ENCODE peak calls at places on chromosome 1, in six cellular contexts. Z is Calu3; M is NCI-H146; D is Peyer's patch; W is stimulated activated naive CD4-positive, alpha-beta T cell; F is fibroblast of lung. A is an unnamed sample.

GRCh38 chr1:48021792-48022191 is 24.6 kb upstream of the TRABD2B start:
- DNase-seq in M (no peak), Z (no peak), W (no peak), F (no peak), D (no peak), A (no peak)

GRCh38 chr1:155005076-155005971 is 2.7 kb downstream of the ZBTB7B start:
- DNase-seq in D (peak), M (no peak), W (peak), F (peak), Z (no peak), A (no peak)

GRCh38 chr1:23628951-23629387 is 62.6 kb upstream of the RPL11 start:
- DNase-seq in D (no peak), W (no peak), Z (no peak), M (no peak), F (no peak), A (no peak)

GRCh38 chr1:186239211-186239610 is 135.8 kb downstream of the TPR start:
- DNase-seq in W (no peak), D (no peak), F (peak), M (no peak), Z (no peak), A (no peak)

GRCh38 chr1:243742814-243743213 is 107.2 kb downstream of the AKT3 start:
- DNase-seq in D (no peak), M (no peak), W (no peak), F (peak), Z (no peak), A (no peak)

GRCh38 chr1:211335507-211336157 is 9.0 kb downstream of the TRAF5 start:
- DNase-seq in F (no peak), W (no peak), Z (no peak), D (peak), M (peak), A (no peak)

GRCh38 chr1:58816072-58816746 is 32.4 kb upstream of the JUN start:
- DNase-seq in Z (peak), F (peak), W (peak), M (peak), D (peak), A (no peak)

GRCh38 chr1:151539321-151540020 is 638 bp upstream of the TUFT1 start:
- DNase-seq in D (peak), M (peak), F (peak), Z (peak), W (peak), A (no peak)

GRCh38 chr1:73947009-73947408 is 251.0 kb downstream of the LRRIQ3 start:
- DNase-seq in D (no peak), Z (no peak), M (no peak), W (no peak), F (no peak), A (no peak)

GRCh38 chr1:59504281-59504680 is 207.4 kb downstream of the FGGY start:
- DNase-seq in W (no peak), D (no peak), F (no peak), Z (no peak), M (no peak), A (no peak)

GRCh38 chr1:52659356-52659755 is 26.4 kb downstream of the SHISAL2A start:
- DNase-seq in Z (no peak), F (no peak), M (no peak), W (no peak), D (no peak), A (no peak)

A was measured in vagina.